ENCODE peak calls at places on chromosomes 1 and 21, in four cellular contexts. P, W, M and X are unnamed samples. For H3K4me1, the result is how much of the 10 kb centered on the place peaks cover.

GRCh38 chr1:99481391-99481996 is 164.4 kb upstream of the PALMD start:
- DNase-seq in P (peak), W (peak), M (peak), X (no peak)

GRCh38 chr21:45767071-45768006 is 123.8 kb downstream of the PCBP3 start:
- DNase-seq in P (no peak), W (no peak), M (no peak), X (no peak)

GRCh38 chr1:162689745-162690671 is 57.7 kb downstream of the DDR2 start:
- DNase-seq in P (no peak), W (no peak), M (no peak), X (no peak)

GRCh38 chr1:44442791-44443190 is 37.7 kb downstream of the RNF220 start:
- DNase-seq in P (no peak), W (no peak), M (no peak), X (no peak)

GRCh38 chr1:180175806-180176205 is 21.1 kb downstream of the QSOX1 start:
- DNase-seq in P (no peak), W (no peak), M (peak), X (no peak)

GRCh38 chr1:92792340-92792782 is 7.5 kb upstream of the EVI5 start:
- DNase-seq in P (no peak), W (peak), M (no peak), X (no peak)

GRCh38 chr1:200409761-200410565 is at the start of gene ZNF281:
- DNase-seq in P (peak), W (peak), M (peak), X (peak)

GRCh38 chr1:113325039-113325438 is 65.3 kb upstream of the MAGI3 start:
- DNase-seq in P (no peak), W (no peak), M (no peak), X (peak)

GRCh38 chr1:222557148-222557547 is 9.2 kb upstream of the HHIPL2 start:
- DNase-seq in P (no peak), W (no peak), M (no peak), X (no peak)

GRCh38 chr1:153359241-153359640 is 1.6 kb downstream of the S100A9 start:
- DNase-seq in P (no peak), W (peak), M (no peak), X (no peak)

GRCh38 chr1:3685906-3686305 is 33.6 kb downstream of the TP73 start:
- DNase-seq in P (no peak), W (no peak), M (no peak), X (no peak)

GRCh38 chr1:40607921-40608320 is 57.6 kb downstream of the RIMS3 start:
- DNase-seq in P (no peak), W (no peak), M (no peak), X (no peak)

GRCh38 chr1:158716335-158716734 is 4.2 kb downstream of the OR6K3 start:
- DNase-seq in P (no peak), W (no peak), M (no peak), X (no peak)

GRCh38 chr1:43525995-43526394 is 4.7 kb upstream of the PTPRF start:
- DNase-seq in P (no peak), W (no peak), M (no peak), X (no peak)

GRCh38 chr1:155186266-155186954 is 12.8 kb downstream of the TRIM46 start:
- DNase-seq in P (no peak), W (peak), M (no peak), X (peak)

GRCh38 chr1:168512864-168513595 is 30.8 kb downstream of the XCL2 start:
- DNase-seq in P (no peak), W (no peak), M (no peak), X (no peak)

GRCh38 chr1:242030071-242030470 is 31.2 kb upstream of the MAP1LC3C start:
- DNase-seq in P (no peak), W (no peak), M (no peak), X (no peak)

GRCh38 chr1:42311138-42311537 is 23.9 kb downstream of the FOXJ3 start:
- DNase-seq in P (no peak), W (no peak), M (no peak), X (no peak)

GRCh38 chr1:3978928-3979325 is 78.9 kb upstream of the C1orf174 start:
- DNase-seq in P (no peak), W (no peak), M (no peak), X (no peak)

GRCh38 chr1:68010094-68010493 is 40.3 kb downstream of the DIRAS3 start:
- DNase-seq in P (no peak), W (no peak), M (no peak), X (no peak)

GRCh38 chr1:235929216-235929615 is 62.5 kb upstream of the LYST start:
- DNase-seq in P (no peak), W (no peak), M (no peak), X (no peak)

GRCh38 chr21:36699026-36699545 is at the start of gene SIM2:
- DNase-seq in P (peak), W (peak), M (no peak), X (peak)

GRCh38 chr1:165592945-165593823 is 37.9 kb upstream of the MGST3 start:
- DNase-seq in P (peak), W (peak), M (peak), X (peak)

GRCh38 chr1:212129781-212130180 is 94.2 kb downstream of the DTL start:
- DNase-seq in P (no peak), W (no peak), M (no peak), X (no peak)

GRCh38 chr21:45590726-45591618 is 48.7 kb upstream of the SLC19A1 start:
- DNase-seq in P (no peak), W (no peak), M (peak), X (no peak)

GRCh38 chr1:84758968-84759491 is 68.8 kb upstream of the SSX2IP start:
- DNase-seq in P (no peak), W (no peak), M (peak), X (no peak)

GRCh38 chr1:110873856-110874255 is 908 bp downstream of the CD53 start:
- DNase-seq in P (no peak), W (no peak), M (no peak), X (no peak)

GRCh38 chr1:113786055-113786454 is 26.2 kb downstream of the RSBN1 start:
- DNase-seq in P (no peak), W (no peak), M (no peak), X (no peak)

GRCh38 chr1:223143760-223144248 is 756 bp upstream of the TLR5 start:
- DNase-seq in P (no peak), W (no peak), M (no peak), X (peak)

GRCh38 chr1:184362876-184363275 is 24.0 kb upstream of the C1orf21 start:
- DNase-seq in P (peak), W (no peak), M (no peak), X (no peak)

GRCh38 chr21:17513214-17514123 is 626 bp downstream of the CXADR start:
- DNase-seq in P (peak), W (peak), M (no peak), X (peak)

GRCh38 chr1:70840260-70840953 is 207.2 kb downstream of the PTGER3 start:
- DNase-seq in P (no peak), W (no peak), M (no peak), X (no peak)

GRCh38 chr1:1246601-1247340 is at the start of gene C1QTNF12:
- DNase-seq in P (no peak), W (peak), M (no peak), X (no peak)

DNA sequence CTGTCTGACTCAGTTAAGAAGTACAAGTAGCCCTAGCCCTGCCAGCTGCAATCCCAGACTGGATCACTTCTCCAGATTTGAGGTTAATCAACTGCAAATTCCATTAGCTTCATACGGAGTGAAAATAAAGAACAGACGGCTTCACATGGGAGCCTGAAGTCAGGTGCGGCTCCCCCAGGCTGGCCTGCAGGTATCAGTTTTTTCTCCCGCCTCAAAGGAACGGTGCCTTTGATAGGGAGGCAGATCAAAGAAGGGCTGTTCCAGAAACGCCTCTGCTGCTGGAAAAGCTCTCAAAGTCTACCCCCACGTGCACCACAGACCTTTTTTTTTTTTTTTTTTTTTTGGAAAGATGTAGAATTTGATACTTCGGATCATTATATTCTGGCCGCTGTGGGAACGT is 189.2 kb upstream of the NFIA start:
- DNase-seq in P (no peak), W (no peak), M (no peak), X (no peak)
- H3K4me1 ChIP-seq in P (under half), W (under half), M (under half), X (under half)

GRCh38 chr1:230166366-230167132 is 99.5 kb downstream of the GALNT2 start:
- DNase-seq in P (no peak), W (peak), M (no peak), X (no peak)

GRCh38 chr1:230163205-230163604 is 96.2 kb downstream of the GALNT2 start:
- DNase-seq in P (no peak), W (peak), M (no peak), X (no peak)

GRCh38 chr1:230167419-230167852 is 100.4 kb downstream of the GALNT2 start:
- DNase-seq in P (no peak), W (peak), M (no peak), X (no peak)

GRCh38 chr1:230163719-230164118 is 96.7 kb downstream of the GALNT2 start:
- DNase-seq in P (no peak), W (peak), M (no peak), X (no peak)

GRCh38 chr1:230165526-230165925 is 98.5 kb downstream of the GALNT2 start:
- DNase-seq in P (no peak), W (peak), M (no peak), X (no peak)
- H3K4me1 ChIP-seq in P (under half), W (under half), M (half or more), X (under half)

GRCh38 chr1:89659322-89660061 is 26.6 kb downstream of the LRRC8C start:
- DNase-seq in P (no peak), W (no peak), M (peak), X (no peak)
- H3K4me1 ChIP-seq in P (under half), W (under half), M (half or more), X (under half)

GRCh38 chr1:119773711-119774241 is 5.1 kb upstream of the HMGCS2 start:
- DNase-seq in P (no peak), W (peak), M (no peak), X (no peak)

GRCh38 chr1:119768778-119769177 is at the start of gene HMGCS2:
- DNase-seq in P (no peak), W (peak), M (no peak), X (peak)

GRCh38 chr1:119771770-119772169 is 3.1 kb upstream of the HMGCS2 start:
- DNase-seq in P (no peak), W (no peak), M (no peak), X (no peak)

GRCh38 chr1:119772298-119772697 is 3.6 kb upstream of the HMGCS2 start:
- DNase-seq in P (no peak), W (no peak), M (no peak), X (no peak)

DNA sequence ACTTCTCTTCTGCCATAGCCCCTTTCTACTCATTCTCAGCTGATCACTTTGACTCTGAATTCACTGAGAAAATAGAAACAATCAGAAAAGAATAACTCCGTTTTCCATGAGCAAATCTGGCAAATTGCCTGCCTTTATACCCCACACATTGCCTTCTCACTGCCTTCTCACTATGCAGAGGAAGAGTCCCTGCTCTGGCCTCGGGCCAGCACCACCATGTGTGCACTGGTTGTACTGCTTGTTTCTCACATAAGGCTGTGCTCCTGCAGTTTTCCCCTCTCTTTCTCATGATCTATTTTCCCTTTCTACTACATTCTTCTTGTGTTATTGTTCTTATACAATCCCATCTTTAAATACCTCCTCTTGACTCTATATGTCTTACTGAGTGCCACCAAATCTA is 2.3 kb upstream of the HMGCS2 start:
- DNase-seq in P (no peak), W (peak), M (no peak), X (no peak)
- H3K4me1 ChIP-seq in P (under half), W (under half), M (under half), X (under half)

DNA sequence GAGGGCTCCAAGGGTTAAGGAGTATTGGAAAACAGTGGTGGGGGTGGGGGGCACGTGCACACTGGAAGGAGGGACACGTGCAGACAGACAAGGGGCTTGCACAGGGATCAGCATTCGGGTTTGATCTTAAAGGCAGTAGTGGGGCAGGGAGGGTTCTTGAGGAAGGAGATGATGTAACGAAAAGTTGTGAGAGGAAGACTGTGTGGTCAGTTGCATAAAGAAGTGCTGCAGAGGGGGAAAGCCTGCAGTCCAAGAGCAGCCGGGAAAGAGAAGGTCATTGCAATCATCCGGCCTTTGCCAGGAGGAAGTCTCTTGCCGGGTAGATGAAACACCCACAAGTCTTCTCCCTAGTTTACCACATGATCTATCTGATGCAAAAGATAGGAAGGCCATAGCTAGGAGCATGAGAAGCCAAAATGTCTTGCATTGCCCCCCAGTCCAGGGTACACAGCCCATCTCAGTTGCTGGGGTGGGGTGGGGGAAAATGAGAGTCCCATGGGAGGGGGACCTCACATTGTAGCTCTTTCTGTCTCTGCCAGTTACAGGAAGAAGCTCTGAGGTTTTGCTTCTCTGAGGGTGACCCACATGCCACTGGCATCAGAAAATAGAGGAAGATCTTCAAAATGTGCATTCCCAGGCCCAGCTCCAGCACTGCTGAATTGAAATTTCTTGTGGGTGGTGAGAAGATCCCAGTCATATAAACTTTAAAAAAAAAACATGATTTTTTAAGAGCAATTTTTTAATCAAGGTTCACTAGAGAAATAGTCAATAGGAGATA is 202.5 kb upstream of the RAB4A start:
- DNase-seq in P (no peak), W (no peak), M (peak), X (no peak)
- H3K4me1 ChIP-seq in P (under half), W (under half), M (under half), X (under half)